ENCODE peak calls at places on chromosomes 2 and 18, in ten cellular contexts. I is CD8-positive, alpha-beta T cell; P is mucosa of descending colon; X is AG09309; Q is ascending aorta; Z is right cardiac atrium; J is endothelial cell; B is dorsolateral prefrontal cortex; R is mesendoderm; G is stimulated activated CD4-positive, alpha-beta T cell treated with anti-CD3 and anti-CD28 coated beads, Interleukin-4, amount 100 ng/mL, for 24 hours. C is an unnamed sample.

GRCh38 chr18:376307-376706 is 108.5 kb upstream of the THOC1 start:
- DNase-seq in B (no peak), Q (no peak), R (no peak), P (no peak), G (no peak), Z (no peak), X (no peak), J (no peak), I (no peak), C (no peak)

GRCh38 chr2:196279496-196279895 is 108.1 kb upstream of the STK17B start:
- DNase-seq in G (no peak), P (no peak), I (no peak), X (no peak), R (no peak), Q (no peak), J (no peak), B (no peak), Z (no peak), C (no peak)

GRCh38 chr2:143807677-143808076 is 678.5 kb downstream of the ARHGAP15 start:
- DNase-seq in X (no peak), I (no peak), G (no peak), B (no peak), P (no peak), Q (no peak), Z (peak; percentile 83), R (no peak), J (no peak), C (no peak)

GRCh38 chr2:104897515-104898184 is 43.7 kb downstream of the POU3F3 start:
- DNase-seq in R (no peak), P (no peak), Q (no peak), G (no peak), B (no peak), J (no peak), I (no peak), Z (no peak), X (no peak), C (no peak)

GRCh38 chr18:61333271-61333745 is at the start of gene CDH20:
- DNase-seq in R (peak; percentile 82), I (no peak), Z (no peak), G (no peak), X (no peak), P (no peak), B (peak; percentile 56), J (peak; percentile 26), Q (no peak), C (peak; percentile 11)

GRCh38 chr2:152602750-152603149 is 114.5 kb downstream of the PRPF40A start:
- DNase-seq in R (no peak), Z (no peak), X (no peak), J (no peak), B (no peak), Q (no peak), G (no peak), P (no peak), I (no peak), C (no peak)

GRCh38 chr2:71455741-71456569 is 2.6 kb downstream of the DYSF start:
- DNase-seq in B (no peak), G (no peak), R (peak; percentile 83), Z (peak; percentile 67), J (peak; percentile 61), I (no peak), Q (no peak), P (no peak), X (no peak), C (no peak)

GRCh38 chr2:101696272-101697123 is 1.0 kb upstream of the MAP4K4 start:
- DNase-seq in X (no peak), B (no peak), G (no peak), Q (no peak), R (peak; percentile 25), P (no peak), I (no peak), Z (peak; percentile 70), J (no peak), C (peak; percentile 37)

GRCh38 chr2:74399785-74400184 is 19.7 kb upstream of the DCTN1 start:
- DNase-seq in G (no peak), X (no peak), P (no peak), R (peak; percentile 52), I (no peak), J (no peak), Q (no peak), Z (no peak), B (no peak), C (no peak)

GRCh38 chr18:52152036-52152435 is 188.0 kb upstream of the DCC start:
- DNase-seq in X (no peak), R (no peak), Q (no peak), G (no peak), I (no peak), B (no peak), J (no peak), Z (no peak), P (no peak), C (no peak)

GRCh38 chr2:64675860-64676259 is 22.1 kb upstream of the SERTAD2 start:
- DNase-seq in J (no peak), Z (no peak), X (no peak), B (peak; percentile 52), I (no peak), R (peak; percentile 58), Q (no peak), G (peak; percentile 86), P (no peak), C (peak; percentile 40)

GRCh38 chr2:188369365-188369764 is 77.7 kb downstream of the GULP1 start:
- DNase-seq in X (peak; percentile 14), G (peak; percentile 3), B (no peak), P (no peak), I (no peak), Z (no peak), Q (no peak), J (peak; percentile 35), R (peak; percentile 69), C (peak; percentile 8)

C was measured in caudate nucleus.